ENCODE peak calls at places on chromosomes 12 and 14, in nine cellular contexts. S is lung, C is astrocyte of the spinal cord, K is cardiac fibroblast, P is psoas muscle, H is A549, D is type B pancreatic cell, W is dorsolateral prefrontal cortex, J is osteocyte. I is an unnamed sample.

GRCh38 chr12:14696265-14696741 is at the start of gene GUCY2C:
- DNase-seq in K (no peak), J (no peak), S (no peak), H (no peak), C (no peak), W (no peak), P (no peak), D (no peak), I (no peak)

GRCh38 chr14:72013606-72014129 is 81.4 kb downstream of the RGS6 start:
- DNase-seq in P (no peak), D (no peak), K (no peak), J (no peak), S (no peak), W (no peak), H (no peak), C (no peak), I (no peak)

GRCh38 chr14:21102472-21103164 is 1.8 kb downstream of the TMEM253 start:
- DNase-seq in H (no peak), P (no peak), S (no peak), W (no peak), J (no peak), D (no peak), C (no peak), K (no peak), I (no peak)

GRCh38 chr12:23686095-23686494 is 263.4 kb downstream of the SOX5 start:
- DNase-seq in J (no peak), P (no peak), C (no peak), H (no peak), K (no peak), S (no peak), D (no peak), W (no peak), I (no peak)

GRCh38 chr12:71854594-71854993 is 15.0 kb downstream of the TBC1D15 start:
- DNase-seq in K (no peak), H (no peak), P (no peak), C (no peak), D (no peak), J (no peak), S (no peak), W (no peak), I (no peak)

GRCh38 chr12:118773956-118774723 is 207.2 kb upstream of the SRRM4 start:
- DNase-seq in S (no peak), W (peak), H (no peak), P (no peak), K (no peak), C (no peak), D (no peak), J (no peak), I (no peak)

GRCh38 chr14:104147346-104148125 is 9.1 kb downstream of the KIF26A start:
- DNase-seq in K (no peak), H (no peak), P (peak), J (no peak), S (no peak), C (no peak), W (no peak), D (no peak), I (no peak)

GRCh38 chr12:100077367-100077766 is 65.3 kb downstream of the BLTP3B start:
- DNase-seq in S (no peak), J (no peak), P (no peak), C (no peak), H (peak), W (no peak), D (no peak), K (peak), I (peak)

GRCh38 chr12:116320839-116321238 is 43.3 kb upstream of the MED13L start:
- DNase-seq in S (no peak), J (no peak), K (no peak), P (no peak), H (no peak), D (no peak), W (no peak), C (peak), I (no peak)

GRCh38 chr14:68796418-68797101 is 3.7 kb upstream of the ZFP36L1 start:
- DNase-seq in D (peak), J (no peak), H (no peak), P (no peak), S (no peak), K (peak), W (no peak), C (no peak), I (peak)

GRCh38 chr12:9404469-9405260 is 196.5 kb upstream of the PZP start:
- DNase-seq in J (no peak), C (no peak), H (no peak), K (no peak), P (no peak), S (no peak), W (no peak), D (no peak), I (no peak)

GRCh38 chr12:15334225-15334624 is 11.9 kb downstream of the PTPRO start:
- DNase-seq in D (no peak), K (no peak), P (no peak), S (no peak), C (no peak), J (no peak), H (no peak), W (no peak), I (peak)

GRCh38 chr14:38882533-38882932 is 220.5 kb downstream of the SEC23A start:
- DNase-seq in C (no peak), H (no peak), D (no peak), P (no peak), J (no peak), W (no peak), K (no peak), S (no peak), I (no peak)

GRCh38 chr12:2291182-2291832 is 238.5 kb downstream of the CACNA1C start:
- DNase-seq in D (no peak), P (no peak), J (no peak), S (no peak), H (peak), C (peak), K (peak), W (no peak), I (peak)

DNA sequence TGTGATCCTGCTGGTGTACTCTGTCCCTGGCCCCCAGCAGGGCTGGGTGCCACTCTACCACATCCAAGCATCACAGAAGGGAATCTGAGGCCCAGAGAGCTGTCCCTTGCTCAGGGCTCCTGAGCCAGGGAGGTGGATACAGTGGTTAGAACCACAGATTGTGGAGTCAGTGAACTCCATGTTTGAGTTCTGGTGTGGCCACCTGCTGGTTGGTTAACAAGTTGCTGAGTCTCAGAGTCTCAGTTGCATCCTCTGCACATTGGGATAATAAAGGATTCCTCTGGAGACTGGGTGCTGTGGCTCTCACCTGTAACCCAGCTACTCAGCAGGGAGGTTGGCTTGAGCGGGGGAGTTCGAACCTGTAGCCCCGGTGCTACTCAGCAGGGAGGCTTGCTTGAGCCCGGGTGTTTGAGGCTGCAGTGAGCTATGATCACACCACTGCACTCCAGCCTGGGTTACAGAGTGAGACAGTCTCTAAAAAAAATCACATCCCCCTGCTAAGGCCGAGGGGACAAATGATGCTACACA is 39.4 kb downstream of the MVK start:
- DNase-seq in C (peak), H (peak), W (no peak), J (no peak), K (peak), S (no peak), P (no peak), D (no peak), I (peak)
- TF ChIP-seq CTCF in C (peak), H (peak), W (peak), J (peak), K (peak), S (no peak), P (no peak), D (peak), I (peak)

GRCh38 chr14:54566410-54567223 is at the start of gene SAMD4A:
- DNase-seq in C (peak), D (peak), P (peak), K (peak), S (peak), J (peak), W (peak), H (peak), I (peak)
- TF ChIP-seq CTCF in C (peak), D (peak), P (peak), K (peak), S (no peak), J (peak), W (peak), H (peak), I (peak)

GRCh38 chr14:80979951-80980350 is 24.5 kb downstream of the TSHR start:
- DNase-seq in J (no peak), K (no peak), S (no peak), P (no peak), W (no peak), H (no peak), C (no peak), D (no peak), I (no peak)

GRCh38 chr14:80974338-80975078 is 19.1 kb downstream of the TSHR start:
- DNase-seq in C (peak), W (no peak), H (no peak), P (no peak), K (peak), S (no peak), J (no peak), D (no peak), I (peak)

GRCh38 chr14:80973918-80974317 is 18.5 kb downstream of the TSHR start:
- DNase-seq in K (no peak), S (no peak), J (no peak), W (no peak), D (no peak), H (no peak), C (peak), P (no peak), I (no peak)

GRCh38 chr14:80978403-80978802 is 23.0 kb downstream of the TSHR start:
- DNase-seq in P (no peak), W (no peak), H (no peak), J (no peak), S (no peak), D (no peak), K (no peak), C (no peak), I (no peak)

DNA sequence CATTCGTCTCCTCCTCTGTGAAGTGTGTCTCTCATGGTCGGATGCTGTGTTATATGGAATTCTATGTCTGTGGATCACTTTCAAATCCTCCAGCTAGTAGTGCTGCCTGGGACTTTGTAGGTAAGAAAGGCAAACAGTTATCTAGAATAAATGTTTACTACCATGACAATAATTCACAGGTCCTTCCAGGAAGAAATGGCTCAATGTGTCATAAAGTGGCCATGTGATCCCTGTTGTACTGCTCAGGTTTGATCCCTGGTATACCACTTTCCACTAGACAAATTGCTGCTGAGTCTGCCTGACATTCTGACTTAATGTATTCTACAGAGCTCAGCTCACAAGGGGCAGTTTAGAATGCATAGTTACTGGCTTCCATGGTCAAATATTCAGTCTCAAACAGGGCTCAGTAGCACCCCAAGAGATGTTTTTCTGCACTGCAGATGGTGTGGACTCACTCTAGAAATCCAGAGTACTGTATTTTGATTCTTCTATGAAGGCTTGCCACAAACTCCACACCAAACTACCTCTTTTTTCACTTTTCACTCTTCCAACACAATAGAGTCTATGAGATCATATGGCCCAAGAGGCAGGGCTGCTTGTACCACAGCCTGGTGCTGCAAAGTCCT is 21.8 kb downstream of the TSHR start:
- DNase-seq in H (no peak), J (no peak), C (no peak), D (no peak), K (no peak), W (no peak), P (no peak), S (no peak), I (no peak)
- TF ChIP-seq CTCF in H (no peak), J (no peak), C (peak), D (no peak), K (no peak), W (no peak), P (no peak), S (no peak), I (no peak)

DNA sequence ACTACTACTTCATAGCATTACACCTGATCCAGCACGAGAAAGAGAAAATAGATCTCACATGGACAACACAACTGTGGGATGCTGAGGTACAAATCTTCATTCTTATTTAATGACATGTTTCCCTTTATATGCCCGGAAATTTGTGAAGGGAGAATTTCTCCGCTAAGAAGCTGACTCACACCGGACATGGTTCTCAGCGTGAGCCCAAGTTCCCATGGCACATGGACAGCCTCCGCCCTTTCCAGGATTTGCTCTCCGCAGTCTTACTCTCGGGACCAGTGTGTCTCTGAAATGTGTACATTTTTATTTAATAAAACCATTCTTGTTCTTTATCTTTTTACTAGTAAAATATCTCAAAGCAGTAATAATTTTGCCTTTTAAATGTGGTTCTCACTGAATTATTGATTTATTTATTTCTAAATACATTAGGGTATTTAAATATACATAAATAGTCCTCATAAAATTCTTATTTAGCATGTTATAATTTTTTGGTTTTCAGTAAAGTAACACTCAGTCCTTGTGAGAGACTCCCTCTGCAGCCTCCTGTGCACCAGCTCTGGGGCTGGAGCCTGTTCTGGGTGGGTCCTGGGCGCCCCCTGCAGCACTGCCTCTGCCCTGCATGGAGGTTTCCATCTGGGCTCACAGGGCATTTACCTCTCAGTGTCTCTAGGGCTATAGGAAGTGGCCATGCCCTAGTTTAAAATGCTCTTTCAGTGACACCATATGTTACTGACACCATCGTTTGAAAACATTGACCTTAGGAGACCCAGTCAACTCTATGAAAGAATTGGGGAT is 1155.0 kb downstream of the TMEM121 start:
- DNase-seq in H (no peak), P (no peak), C (no peak), K (no peak), S (no peak), D (no peak), W (no peak), J (no peak), I (peak)
- TF ChIP-seq CTCF in H (no peak), P (no peak), C (no peak), K (no peak), S (no peak), D (no peak), W (no peak), J (no peak), I (peak)

DNA sequence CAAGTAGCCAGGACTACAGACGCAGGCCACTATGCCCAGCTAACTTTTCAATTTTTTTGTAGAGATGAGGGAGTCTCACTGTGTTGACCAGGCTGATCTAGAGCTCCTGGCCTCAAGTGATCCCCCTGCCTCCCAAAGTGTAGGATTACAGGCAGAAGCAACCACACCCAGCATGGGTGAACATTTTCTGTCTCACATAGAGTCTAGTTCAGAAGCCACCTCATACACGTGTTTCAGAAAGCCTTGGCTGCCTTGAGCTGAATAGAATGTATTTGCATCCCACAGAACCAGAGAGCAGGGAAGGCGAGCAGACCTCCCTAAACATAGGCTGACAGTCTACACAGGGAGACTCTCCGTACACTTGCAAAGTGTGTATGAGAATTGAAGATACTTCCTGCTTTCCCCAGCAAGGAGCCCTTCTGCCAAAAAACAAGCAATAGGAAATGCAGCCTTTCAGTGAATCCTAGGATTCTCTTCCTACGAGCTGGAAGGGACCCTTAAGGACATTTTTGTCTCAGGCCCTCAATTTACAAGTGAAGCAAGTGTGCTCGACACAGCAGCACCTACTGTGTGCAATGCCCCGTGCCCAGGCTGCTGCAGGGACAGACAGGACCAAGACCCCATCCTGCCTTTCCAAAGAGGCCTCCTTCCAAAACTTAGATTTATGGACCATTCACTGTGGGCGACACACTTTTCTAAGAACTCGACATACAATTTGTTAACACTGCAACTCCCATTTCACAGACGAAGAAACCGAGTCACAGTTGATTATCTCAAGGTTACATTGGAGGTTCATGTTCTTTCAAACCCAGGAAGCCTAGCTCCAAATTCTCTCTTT is 11.2 kb downstream of the NUAK1 start:
- DNase-seq in S (no peak), J (no peak), W (no peak), K (no peak), P (no peak), C (peak), H (peak), D (no peak), I (no peak)
- TF ChIP-seq CTCF in S (no peak), J (peak), W (no peak), K (peak), P (no peak), C (no peak), H (no peak), D (peak), I (no peak)

GRCh38 chr12:20946732-20947131 is 136.2 kb downstream of the SLCO1B3 start:
- DNase-seq in D (no peak), W (no peak), H (peak), C (peak), S (no peak), P (no peak), J (no peak), K (peak), I (peak)
- TF ChIP-seq CTCF in D (peak), W (peak), H (peak), C (peak), S (no peak), P (peak), J (peak), K (peak), I (peak)

GRCh38 chr12:40583743-40584142 is 108.5 kb upstream of the CNTN1 start:
- DNase-seq in H (no peak), J (no peak), W (no peak), K (no peak), C (no peak), P (no peak), S (no peak), D (no peak), I (no peak)
- TF ChIP-seq CTCF in H (no peak), J (no peak), W (no peak), K (no peak), C (no peak), P (no peak), S (no peak), D (no peak), I (no peak)

I was measured in MCF 10A.